ENCODE peak calls at places on chromosomes 4 and X, in eight cellular contexts. D, H, Y, Z, K, J, O and V are unnamed samples.

GRCh38 chr4:88820723-88821368 is 123.2 kb upstream of the NAP1L5 start:
- DNase-seq in D (no peak), H (no peak), Z (no peak), O (no peak), Y (no peak), J (no peak), K (no peak), V (no peak)

GRCh38 chr4:4461850-4462249 is 74.9 kb downstream of the NSG1 start:
- DNase-seq in K (no peak), Y (peak; percentile 67), D (no peak), O (peak; percentile 51), Z (no peak), H (no peak), J (no peak), V (peak; percentile 87)

GRCh38 chrX:136759968-136760367 is 20.8 kb downstream of the ARHGEF6 start:
- DNase-seq in D (peak; percentile 47), O (no peak), Z (peak; percentile 6), K (no peak), Y (no peak), J (no peak), H (peak; percentile 44), V (peak; percentile 20)

GRCh38 chr4:4712800-4713528 is 146.5 kb upstream of the MSX1 start:
- DNase-seq in K (no peak), H (no peak), J (no peak), Z (no peak), D (peak; percentile 38), Y (no peak), O (no peak), V (no peak)

GRCh38 chr4:152515678-152516077 is 20.2 kb downstream of the FBXW7 start:
- DNase-seq in Z (no peak), D (no peak), Y (no peak), O (no peak), J (no peak), K (peak; percentile 81), H (no peak), V (no peak)

GRCh38 chr4:1002631-1003251 is 8.7 kb upstream of the FGFRL1 start:
- DNase-seq in O (no peak), D (peak; percentile 72), H (no peak), Y (no peak), J (no peak), Z (no peak), K (peak; percentile 23), V (no peak)

GRCh38 chr4:1842993-1843448 is 12.9 kb downstream of the LETM1 start:
- DNase-seq in J (no peak), Y (no peak), H (no peak), O (no peak), D (no peak), Z (peak; percentile 40), K (peak; percentile 95), V (no peak)

GRCh38 chrX:84078991-84079390 is 109.0 kb downstream of the RPS6KA6 start:
- DNase-seq in Z (no peak), J (no peak), O (no peak), Y (no peak), K (no peak), D (no peak), H (no peak), V (no peak)

GRCh38 chrX:108270280-108270679 is 167.9 kb downstream of the COL4A6 start:
- DNase-seq in H (no peak), D (no peak), O (no peak), J (no peak), K (no peak), Y (no peak), Z (no peak), V (no peak)

GRCh38 chr4:4519296-4519898 is 22.5 kb downstream of the STX18 start:
- DNase-seq in Z (peak; percentile 42), H (no peak), J (no peak), D (no peak), O (no peak), Y (no peak), K (peak; percentile 61), V (no peak)

GRCh38 chr4:171186700-171187099 is 626.5 kb upstream of the GALNTL6 start:
- DNase-seq in J (no peak), H (no peak), Z (no peak), K (no peak), D (peak; percentile 68), Y (no peak), O (peak; percentile 20), V (no peak)

GRCh38 chr4:173529505-173530325 is at the start of gene HAND2:
- DNase-seq in K (peak; percentile 97), J (no peak), Z (no peak), D (peak; percentile 84), H (no peak), O (peak; percentile 96), Y (no peak), V (no peak)

GRCh38 chr4:152727784-152728183 is 48.0 kb upstream of the TMEM154 start:
- DNase-seq in D (peak; percentile 61), O (no peak), Z (no peak), H (no peak), J (no peak), K (no peak), Y (no peak), V (no peak)

GRCh38 chr4:40473578-40474388 is 138.7 kb downstream of the CHRNA9 start:
- DNase-seq in D (no peak), Z (no peak), J (no peak), O (no peak), Y (no peak), K (no peak), H (no peak), V (no peak)

GRCh38 chr4:112520598-112521122 is 4.7 kb upstream of the NEUROG2 start:
- DNase-seq in D (no peak), H (no peak), Y (no peak), Z (no peak), J (no peak), O (no peak), K (no peak), V (no peak)

GRCh38 chr4:86035688-86036087 is 324.2 kb downstream of the MAPK10 start:
- DNase-seq in H (no peak), K (peak; percentile 46), O (no peak), Y (no peak), D (no peak), J (no peak), Z (no peak), V (no peak)

GRCh38 chrX:77771601-77772000 is 14.4 kb downstream of the ATRX start:
- DNase-seq in D (no peak), J (no peak), K (no peak), O (no peak), Z (no peak), H (no peak), Y (no peak), V (no peak)

DNA sequence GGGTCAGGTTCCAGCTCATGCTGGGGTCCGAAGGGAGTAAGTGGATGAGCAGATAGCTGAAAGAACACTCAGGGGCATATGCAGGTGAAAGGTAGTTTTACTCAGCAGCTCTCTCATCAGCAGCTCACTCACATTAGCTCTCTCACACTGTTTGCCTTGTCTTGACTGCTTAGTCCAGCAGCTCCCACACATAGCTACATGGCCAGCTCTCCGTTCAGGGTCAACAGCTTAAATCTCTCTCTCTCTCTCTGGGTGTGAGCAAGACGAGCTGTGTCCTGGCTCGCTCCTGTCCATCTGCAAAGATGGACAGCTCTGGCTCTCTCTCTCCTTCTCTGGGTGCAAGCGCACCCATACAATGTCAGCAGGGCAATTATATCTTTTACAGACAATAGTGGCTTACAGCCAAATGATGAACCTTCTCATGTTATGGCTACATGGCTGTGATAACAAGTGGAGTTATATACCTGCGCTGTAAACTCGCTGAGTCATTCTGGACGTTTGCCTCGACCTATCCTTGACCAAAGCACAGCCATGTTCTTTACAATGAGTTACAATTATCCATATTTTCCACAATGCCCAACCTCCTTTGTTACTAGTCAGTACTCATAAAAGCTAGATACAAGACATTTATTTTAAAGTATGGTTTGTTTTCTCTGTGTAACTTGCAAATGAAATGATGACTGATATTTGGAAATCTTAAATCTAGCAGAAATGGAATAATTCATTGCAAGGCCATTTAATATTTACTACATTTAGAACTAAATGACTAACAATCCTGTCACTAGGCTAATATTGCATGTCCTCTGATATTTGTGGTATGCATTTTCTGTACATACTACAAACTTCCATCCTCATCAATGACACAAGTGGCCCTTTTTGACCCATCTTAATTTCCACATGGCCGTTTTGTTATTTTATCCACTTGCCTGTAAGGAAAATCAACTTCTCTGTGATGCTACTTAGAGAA is 9.3 kb downstream of the PAPSS1 start:
- DNase-seq in K (no peak), D (no peak), Z (no peak), H (peak; percentile 10), Y (no peak), J (no peak), O (no peak), V (no peak)
- H3K36me3 ChIP-seq in K (no peaks in the 10 kb centered on the region), D (peaks cover 15% of the 10 kb centered on the region), Z (no peaks in the 10 kb centered on the region), H (peaks cover 97% of the 10 kb centered on the region), Y (no peaks in the 10 kb centered on the region), J (no peaks in the 10 kb centered on the region), O (no peaks in the 10 kb centered on the region), V (no peaks in the 10 kb centered on the region)

GRCh38 chr4:6918345-6918744 is 8.7 kb downstream of the TBC1D14 start:
- DNase-seq in O (no peak), K (no peak), D (peak; percentile 54), J (no peak), H (peak; percentile 22), Z (peak; percentile 20), Y (no peak), V (peak; percentile 39)
- H3K4me3 ChIP-seq in O (no peak overlapping the region), K (no peak overlapping the region), D (no peak overlapping the region), J (no peak overlapping the region), H (no peak overlapping the region), Z (no peak overlapping the region), Y (no peak overlapping the region), V (no peak overlapping the region)

GRCh38 chr4:33881176-33881575 is 2363.1 kb downstream of the ARAP2 start:
- DNase-seq in H (no peak), D (no peak), K (no peak), Z (no peak), Y (no peak), O (no peak), J (no peak), V (no peak)
- H3K9me3 ChIP-seq in H (no peaks in the 10 kb centered on the region), D (peaks cover 10% of the 10 kb centered on the region), K (no peaks in the 10 kb centered on the region), Z (no peaks in the 10 kb centered on the region), Y (no peaks in the 10 kb centered on the region), O (no peaks in the 10 kb centered on the region), J (no peaks in the 10 kb centered on the region), V (no peaks in the 10 kb centered on the region)

GRCh38 chrX:13755254-13755653 is 20.7 kb downstream of the OFD1 start:
- DNase-seq in Y (no peak), Z (no peak), J (no peak), K (no peak), O (no peak), D (no peak), H (peak; percentile 47), V (peak; percentile 15)

GRCh38 chrX:13756381-13756780 is 21.8 kb downstream of the OFD1 start:
- DNase-seq in Z (no peak), Y (no peak), H (no peak), O (no peak), J (no peak), D (no peak), K (no peak), V (no peak)

GRCh38 chrX:13752646-13753045 is 18.1 kb downstream of the OFD1 start:
- DNase-seq in O (no peak), H (peak; percentile 78), J (no peak), D (no peak), Z (no peak), K (no peak), Y (no peak), V (no peak)

GRCh38 chrX:13752141-13752540 is 17.6 kb downstream of the OFD1 start:
- DNase-seq in K (no peak), Z (no peak), O (no peak), J (no peak), Y (no peak), D (no peak), H (no peak), V (no peak)

DNA sequence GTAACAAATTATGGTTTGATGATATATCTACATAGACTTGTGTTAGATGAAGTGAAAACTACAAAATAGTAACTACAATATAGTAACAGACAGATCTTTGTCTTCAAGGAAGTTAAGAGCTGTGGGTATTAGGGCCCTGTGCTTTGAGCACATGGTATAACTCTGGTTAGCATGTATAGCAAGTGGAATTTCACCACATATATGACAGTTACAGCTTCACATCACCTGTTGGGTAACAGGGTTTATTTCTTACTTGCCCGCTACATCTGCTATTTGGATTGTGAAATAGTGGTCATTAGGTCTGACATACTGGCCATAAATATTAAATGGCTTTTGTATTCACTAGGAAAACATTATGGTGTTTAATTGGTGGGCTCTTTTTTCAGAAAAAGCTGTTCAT is 20.2 kb downstream of the OFD1 start:
- DNase-seq in Y (no peak), Z (no peak), K (no peak), H (no peak), J (no peak), O (no peak), D (no peak), V (no peak)
- H3K36me3 ChIP-seq in Y (peaks cover 12% of the 10 kb centered on the region), Z (no peaks in the 10 kb centered on the region), K (no peaks in the 10 kb centered on the region), H (peaks cover 89% of the 10 kb centered on the region), J (no peaks in the 10 kb centered on the region), O (peaks cover 4% of the 10 kb centered on the region), D (peaks cover 70% of the 10 kb centered on the region), V (peaks cover 46% of the 10 kb centered on the region)